ENCODE peak calls at places on chromosomes 7 and 10, in ten cellular contexts. R is naive thymus-derived CD8-positive, alpha-beta T cell; G is mammary epithelial cell; L is stomach; S is NCI-H82; V is RCC 7860; Z is cardiac muscle cell; U is nucleus accumbens; Y is Panc1; W is kidney glomerular epithelial cell. Q is an unnamed sample.

GRCh38 chr10:36188054-36188453 is 546.0 kb upstream of the FZD8 start:
- DNase-seq in R (no peak), G (no peak), L (no peak), S (no peak), V (no peak), Z (no peak), U (no peak), Y (no peak), W (no peak), Q (no peak)

GRCh38 chr7:4246536-4246935 is 435.6 kb upstream of the FOXK1 start:
- DNase-seq in R (no peak), G (no peak), L (no peak), S (no peak), V (no peak), Z (no peak), U (no peak), Y (no peak), W (no peak), Q (no peak)

GRCh38 chr7:55895021-55895420 is 7.8 kb downstream of the ZNF713 start:
- DNase-seq in R (no peak), G (no peak), L (no peak), S (no peak), V (no peak), Z (no peak), U (no peak), Y (no peak), W (no peak), Q (no peak)

GRCh38 chr10:22666287-22667092 is 47.9 kb downstream of the PIP4K2A start:
- DNase-seq in R (peak; percentile 67), G (no peak), L (peak; percentile 58), S (no peak), V (no peak), Z (peak; percentile 36), U (no peak), Y (no peak), W (no peak), Q (no peak)

GRCh38 chr10:129898701-129899563 is 65.1 kb downstream of the EBF3 start:
- DNase-seq in R (no peak), G (no peak), L (no peak), S (peak; percentile 78), V (no peak), Z (no peak), U (no peak), Y (no peak), W (no peak), Q (peak; percentile 57)

GRCh38 chr10:133100186-133100585 is 12.5 kb downstream of the ADGRA1 start:
- DNase-seq in R (no peak), G (no peak), L (no peak), S (no peak), V (no peak), Z (no peak), U (no peak), Y (no peak), W (no peak), Q (no peak)

GRCh38 chr10:110629680-110630191 is 14.4 kb upstream of the RBM20 start:
- DNase-seq in R (no peak), G (peak; percentile 80), L (no peak), S (no peak), V (no peak), Z (peak; percentile 70), U (no peak), Y (no peak), W (peak; percentile 68), Q (no peak)

GRCh38 chr10:114045738-114046458 is 2.2 kb downstream of the ADRB1 start:
- DNase-seq in R (no peak), G (no peak), L (no peak), S (peak; percentile 1), V (no peak), Z (no peak), U (no peak), Y (no peak), W (no peak), Q (no peak)

GRCh38 chr7:127792528-127793342 is 140.7 kb downstream of the SND1 start:
- DNase-seq in R (no peak), G (no peak), L (peak; percentile 40), S (peak; percentile 65), V (no peak), Z (peak; percentile 26), U (no peak), Y (peak; percentile 33), W (no peak), Q (peak; percentile 47)

GRCh38 chr7:69772699-69773436 is 174.6 kb downstream of the AUTS2 start:
- DNase-seq in R (no peak), G (no peak), L (no peak), S (peak; percentile 69), V (no peak), Z (no peak), U (no peak), Y (no peak), W (no peak), Q (peak; percentile 71)

GRCh38 chr7:64183126-64183742 is 23.8 kb upstream of the ZNF735 start:
- DNase-seq in R (peak; percentile 34), G (no peak), L (no peak), S (peak; percentile 17), V (no peak), Z (no peak), U (no peak), Y (no peak), W (no peak), Q (peak; percentile 58)

GRCh38 chr7:151276651-151277590 is 28.4 kb upstream of the SMARCD3 start:
- DNase-seq in R (peak; percentile 59), G (peak; percentile 58), L (peak; percentile 50), S (peak; percentile 69), V (no peak), Z (peak; percentile 79), U (no peak), Y (no peak), W (peak; percentile 30), Q (peak; percentile 71)

GRCh38 chr10:69807696-69808095 is 6.0 kb downstream of the COL13A1 start:
- DNase-seq in R (no peak), G (peak; percentile 43), L (no peak), S (no peak), V (peak; percentile 26), Z (no peak), U (no peak), Y (no peak), W (peak; percentile 34), Q (no peak)

GRCh38 chr7:138388673-138389491 is 71.2 kb upstream of the TRIM24 start:
- DNase-seq in R (no peak), G (peak; percentile 78), L (no peak), S (no peak), V (peak; percentile 85), Z (no peak), U (no peak), Y (peak; percentile 17), W (peak; percentile 19), Q (no peak)